ENCODE peak calls at places on chromosomes 3 and 15, in nine cellular contexts. Y, X, C, E, K, R, Z, P and F are unnamed samples.
A peak's percentile ranks its signal among the peaks of the same experiment; 100 is the strongest.

GRCh38 chr3:5767304-5767703 is 579.8 kb downstream of the EDEM1 start:
- DNase-seq in Z (peak; percentile 73), Y (no peak), K (no peak), X (no peak), P (no peak), R (no peak), E (no peak), C (no peak), F (no peak)

GRCh38 chr3:12579919-12580318 is 23.0 kb downstream of the MKRN2 start:
- DNase-seq in X (no peak), K (no peak), R (no peak), P (no peak), E (no peak), Y (no peak), Z (no peak), C (no peak), F (no peak)

GRCh38 chr3:143354342-143354741 is 234.8 kb downstream of the CHST2 start:
- DNase-seq in Y (no peak), Z (no peak), X (no peak), E (no peak), K (no peak), R (no peak), C (no peak), P (no peak), F (no peak)

GRCh38 chr15:96501362-96501761 is 170.9 kb downstream of the NR2F2 start:
- DNase-seq in P (no peak), R (no peak), E (no peak), C (no peak), Z (no peak), K (no peak), Y (no peak), X (no peak), F (no peak)

GRCh38 chr3:47578119-47578630 is 490 bp downstream of the CSPG5 start:
- DNase-seq in P (peak; percentile 84), Y (no peak), E (no peak), K (no peak), R (peak; percentile 76), C (peak; percentile 80), Z (peak; percentile 91), X (no peak), F (peak; percentile 90)

GRCh38 chr15:35713733-35714132 is 167.8 kb upstream of the DPH6 start:
- DNase-seq in E (no peak), Z (no peak), K (no peak), C (no peak), Y (no peak), P (no peak), X (peak; percentile 6), R (no peak), F (no peak)

GRCh38 chr3:51891242-51892039 is 11.7 kb downstream of the IQCF1 start:
- DNase-seq in Y (no peak), R (no peak), E (no peak), C (no peak), X (no peak), K (no peak), P (no peak), Z (no peak), F (no peak)

GRCh38 chr15:70752142-70752754 is 11.1 kb downstream of the UACA start:
- DNase-seq in Z (no peak), Y (no peak), E (no peak), C (no peak), X (no peak), K (no peak), P (no peak), R (no peak), F (peak; percentile 30)

GRCh38 chr15:60363903-60364302 is 33.9 kb downstream of the ANXA2 start:
- DNase-seq in C (no peak), R (no peak), K (no peak), X (no peak), E (no peak), Z (no peak), P (no peak), Y (no peak), F (no peak)

GRCh38 chr15:75647370-75648155 is at the start of gene SNX33:
- DNase-seq in P (peak; percentile 68), X (no peak), R (peak; percentile 74), K (peak; percentile 91), E (no peak), C (peak; percentile 89), Z (peak; percentile 88), Y (peak; percentile 78), F (peak; percentile 82)
- TF ChIP-seq POLR2A in P (no peak), X (peak; percentile 43), R (no peak), K (peak; percentile 49), E (peak; percentile 53), C (peak; percentile 36), Z (peak; percentile 75), Y (no peak), F (no peak)

GRCh38 chr3:64238971-64239667 is 13.9 kb upstream of the PRICKLE2 start:
- DNase-seq in P (no peak), K (no peak), R (no peak), E (peak; percentile 87), Z (no peak), X (no peak), C (no peak), Y (peak; percentile 16), F (peak; percentile 33)
- TF ChIP-seq POLR2AphosphoS5 in P (no peak), K (no peak), R (no peak), E (peak; percentile 36), Z (no peak), X (no peak), C (no peak), Y (no peak), F (no peak)

DNA sequence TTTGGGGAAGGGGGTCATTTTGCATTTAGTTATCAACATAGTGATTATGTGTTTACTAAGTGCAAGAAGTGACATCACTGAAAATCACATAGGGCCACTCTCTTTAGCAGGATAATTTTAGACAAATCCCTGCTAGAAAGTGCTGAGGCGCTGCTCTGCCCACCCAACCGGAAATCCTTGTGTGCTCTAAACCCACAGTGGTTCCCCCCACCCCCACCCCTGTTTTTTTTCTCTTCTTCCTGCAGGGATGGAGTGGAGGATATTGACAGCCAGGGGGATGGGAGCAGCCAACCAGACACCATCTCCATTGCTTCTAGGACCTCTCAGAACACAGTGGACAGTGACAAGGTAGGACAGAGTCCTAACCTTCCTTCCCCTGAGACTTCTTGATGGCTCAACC is 234.2 kb upstream of the UMPS start:
- DNase-seq in Y (no peak), Z (no peak), C (no peak), R (no peak), X (no peak), K (no peak), E (no peak), P (no peak), F (no peak)
- TF ChIP-seq POLR2A in Y (no peak), Z (no peak), C (no peak), R (no peak), X (no peak), K (no peak), E (no peak), P (no peak), F (no peak)

DNA sequence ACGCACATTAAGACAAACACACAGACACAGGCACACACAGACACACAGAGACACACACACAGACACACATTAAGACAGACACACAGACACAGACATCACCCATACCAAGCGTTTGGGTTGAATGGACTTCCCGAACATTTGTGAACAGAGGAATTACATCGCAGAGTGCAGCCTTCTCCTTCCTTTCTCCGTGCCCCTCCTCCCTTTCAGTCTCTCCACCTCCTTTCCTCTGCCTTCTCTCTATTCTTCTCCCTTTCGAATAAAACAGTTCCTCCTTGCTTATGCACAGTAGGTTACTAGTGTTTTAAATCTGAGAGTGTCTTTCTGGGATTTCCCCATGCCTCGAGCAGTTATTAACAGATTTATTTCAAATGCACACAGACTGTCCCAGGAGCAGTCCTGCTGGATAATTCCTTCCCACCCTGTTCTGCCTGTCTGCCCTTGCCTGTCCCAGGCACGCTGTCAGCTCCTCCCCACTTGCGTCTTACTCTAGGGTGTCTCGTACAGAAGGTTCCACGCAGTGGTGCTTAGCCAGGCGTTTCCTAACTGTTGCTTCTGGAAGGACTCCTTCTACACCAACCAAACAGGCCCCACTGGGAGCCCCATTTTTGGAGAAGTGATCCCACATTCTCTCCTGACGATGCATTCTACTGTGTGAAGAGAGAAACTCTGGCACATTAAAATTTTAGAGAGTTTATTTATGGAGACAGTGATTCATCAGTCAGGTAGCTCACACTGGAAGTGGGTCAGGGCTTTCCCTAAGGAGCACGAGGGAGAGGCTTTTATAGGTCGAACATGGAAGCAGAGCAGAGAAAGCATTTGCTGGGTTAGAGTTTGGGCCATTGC is 163.8 kb downstream of the SV2B start:
- DNase-seq in P (no peak), K (peak; percentile 76), R (no peak), Z (no peak), X (no peak), E (no peak), Y (no peak), C (no peak), F (no peak)
- TF ChIP-seq POLR2AphosphoS5 in P (no peak), K (no peak), R (no peak), Z (no peak), X (no peak), E (peak; percentile 84), Y (no peak), C (no peak), F (no peak)